ENCODE peak calls at places on chromosomes 6 and 20, in five cellular contexts. U is neural crest cell; G is WERI-Rb-1; E is activated naive CD4-positive, alpha-beta T cell treated with anti-CD3 and anti-CD28 coated beads, Interleukin-2, amount 50 U/mL, for 72 hours; S is ELF-1. C is an unnamed sample.

GRCh38 chr6:142698751-142699150 is 246.2 kb downstream of the HIVEP2 start:
- DNase-seq in U (no peak), G (peak; percentile 22), E (no peak), S (no peak), C (peak; percentile 60)

GRCh38 chr6:108163644-108164536 is 1.9 kb upstream of the NR2E1 start:
- DNase-seq in U (no peak), G (no peak), E (no peak), S (peak; percentile 27), C (peak; percentile 44)

GRCh38 chr6:113676972-113677371 is 180.2 kb upstream of the MARCKS start:
- DNase-seq in U (no peak), G (no peak), E (no peak), S (no peak), C (no peak)

GRCh38 chr6:99344289-99344688 is 5.2 kb downstream of the FAXC start:
- DNase-seq in U (no peak), G (no peak), E (no peak), S (no peak), C (peak; percentile 39)

GRCh38 chr6:20476501-20477043 is 57.7 kb upstream of the CDKAL1 start:
- DNase-seq in U (no peak), G (no peak), E (no peak), S (no peak), C (no peak)

GRCh38 chr6:36290668-36291620 is 21.1 kb downstream of the PNPLA1 start:
- DNase-seq in U (no peak), G (no peak), E (no peak), S (no peak), C (no peak)

GRCh38 chr6:7624781-7625710 is 35.0 kb downstream of the SNRNP48 start:
- DNase-seq in U (peak; percentile 35), G (no peak), E (no peak), S (peak; percentile 71), C (peak; percentile 24)

GRCh38 chr6:29792123-29793035 is 35.2 kb upstream of the HLA-G start:
- DNase-seq in U (peak; percentile 14), G (no peak), E (peak; percentile 68), S (no peak), C (peak; percentile 70)

GRCh38 chr20:41045680-41046079 is 17.1 kb downstream of the TOP1 start:
- DNase-seq in U (no peak), G (peak; percentile 54), E (no peak), S (no peak), C (no peak)

GRCh38 chr6:3259491-3259958 is 778 bp downstream of the PSMG4 start:
- DNase-seq in U (no peak), G (peak; percentile 52), E (peak; percentile 45), S (peak; percentile 73), C (peak; percentile 65)

GRCh38 chr20:61159940-61160688 is 91.9 kb upstream of the CDH4 start:
- DNase-seq in U (no peak), G (no peak), E (no peak), S (no peak), C (no peak)

GRCh38 chr6:131758920-131759319 is 48.1 kb upstream of the CTAGE9 start:
- DNase-seq in U (no peak), G (no peak), E (no peak), S (no peak), C (no peak)

GRCh38 chr6:31568537-31568961 is 3.5 kb upstream of the LTA start:
- DNase-seq in U (no peak), G (no peak), E (peak; percentile 67), S (no peak), C (no peak)

GRCh38 chr6:5214570-5215052 is 46.1 kb downstream of the LYRM4 start:
- DNase-seq in U (peak; percentile 44), G (peak; percentile 91), E (peak; percentile 69), S (peak; percentile 92), C (peak; percentile 71)

GRCh38 chr6:12977206-12977605 is 260.6 kb downstream of the PHACTR1 start:
- DNase-seq in U (no peak), G (no peak), E (no peak), S (no peak), C (no peak)

GRCh38 chr6:13496508-13497180 is 9.2 kb upstream of the GFOD1 start:
- DNase-seq in U (no peak), G (no peak), E (no peak), S (no peak), C (no peak)

GRCh38 chr6:106223300-106223930 is 102.1 kb downstream of the ATG5 start:
- DNase-seq in U (peak; percentile 45), G (peak; percentile 53), E (peak; percentile 65), S (no peak), C (peak; percentile 82)